ENCODE peak calls at places on chromosomes 4 and X, in five cellular contexts. L is RWPE2, V is brain microvascular endothelial cell, E is D721Med, H is IMR-90. I is an unnamed sample.

GRCh38 chr4:122099896-122100295 is 52.2 kb upstream of the BLTP1 start:
- DNase-seq in V (no peak), H (peak; percentile 89), L (no peak), E (no peak), I (no peak)

GRCh38 chr4:152357206-152357605 is 178.7 kb downstream of the FBXW7 start:
- DNase-seq in H (peak; percentile 45), L (no peak), E (no peak), V (peak; percentile 61), I (no peak)

GRCh38 chrX:100924370-100924769 is 4.3 kb downstream of the XKRX start:
- DNase-seq in E (no peak), H (no peak), L (no peak), V (no peak), I (no peak)

GRCh38 chr4:85399270-85399669 is 75.7 kb upstream of the ARHGAP24 start:
- DNase-seq in E (no peak), L (no peak), V (no peak), H (no peak), I (no peak)

GRCh38 chrX:101241531-101241930 is 21.9 kb downstream of the DRP2 start:
- DNase-seq in E (no peak), V (no peak), H (no peak), L (no peak), I (no peak)

GRCh38 chr4:101418055-101418454 is 70.7 kb upstream of the PPP3CA start:
- DNase-seq in L (no peak), V (no peak), E (no peak), H (no peak), I (no peak)

GRCh38 chr4:114116861-114117260 is 137.4 kb upstream of the ARSJ start:
- DNase-seq in L (no peak), V (no peak), E (no peak), H (no peak), I (no peak)

GRCh38 chrX:97039363-97040029 is 155.8 kb downstream of the RPA4 start:
- DNase-seq in L (no peak), H (peak; percentile 26), E (no peak), V (peak; percentile 47), I (no peak)

GRCh38 chr4:80072607-80073361 is at the start of gene ANTXR2:
- DNase-seq in H (peak; percentile 98), V (peak; percentile 98), L (peak; percentile 86), E (peak; percentile 20), I (no peak)

GRCh38 chr4:169630069-169630468 is 9.7 kb downstream of the CLCN3 start:
- DNase-seq in E (no peak), L (no peak), H (no peak), V (no peak), I (no peak)

GRCh38 chrX:344371-344901 is 25.8 kb upstream of the GTPBP6 start:
- DNase-seq in H (no peak), E (no peak), V (no peak), L (no peak), I (no peak)

GRCh38 chr4:179007758-179008157 is 1565.5 kb upstream of the AGA start:
- DNase-seq in L (no peak), H (no peak), V (no peak), E (no peak), I (no peak)

GRCh38 chr4:98528882-98529281 is 129.5 kb downstream of the TSPAN5 start:
- DNase-seq in H (no peak), E (no peak), L (no peak), V (no peak), I (no peak)

GRCh38 chrX:122187065-122187464 is 997.0 kb upstream of the GRIA3 start:
- DNase-seq in V (no peak), E (no peak), L (no peak), H (no peak), I (no peak)

GRCh38 chrX:122184791-122185190 is 999.3 kb upstream of the GRIA3 start:
- DNase-seq in E (no peak), V (no peak), H (no peak), L (no peak), I (no peak)

DNA sequence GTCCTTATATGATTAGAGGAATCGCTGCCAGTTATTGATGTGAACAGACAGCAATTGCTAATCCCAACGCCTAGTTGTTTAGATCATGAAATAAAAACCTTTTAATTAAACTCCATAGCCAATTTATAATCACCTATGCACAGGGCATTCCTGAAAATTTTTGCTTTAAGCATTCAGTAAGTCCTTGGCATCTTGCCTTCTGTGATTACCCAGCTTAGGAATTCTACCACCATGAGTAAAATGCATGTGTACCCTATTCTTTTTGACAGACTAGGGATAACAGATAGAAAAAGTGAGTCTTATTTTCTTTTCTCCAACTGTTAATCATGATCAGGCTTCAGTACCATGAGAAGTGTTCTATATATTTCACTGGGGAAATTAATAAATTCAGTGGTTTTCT is 995.3 kb upstream of the GRIA3 start:
- DNase-seq in H (no peak), E (no peak), L (no peak), V (no peak), I (no peak)
- TF ChIP-seq CTCF in H (no peak), E (no peak), L (no peak), V (no peak), I (no peak)

GRCh38 chr4:108169639-108170038 is 907 bp upstream of the LEF1 start:
- DNase-seq in E (no peak), L (no peak), H (no peak), V (no peak), I (no peak)

GRCh38 chr4:108166441-108167315 is 2.1 kb downstream of the LEF1 start:
- DNase-seq in H (no peak), V (no peak), L (no peak), E (no peak), I (no peak)

GRCh38 chr4:108166038-108166437 is 2.7 kb downstream of the LEF1 start:
- DNase-seq in H (no peak), L (no peak), V (no peak), E (no peak), I (no peak)

GRCh38 chr4:108168672-108169562 is at the start of gene LEF1:
- DNase-seq in V (peak; percentile 32), H (peak; percentile 11), E (no peak), L (no peak), I (no peak)

GRCh38 chr4:108168213-108168671 is 490 bp downstream of the LEF1 start:
- DNase-seq in E (no peak), V (no peak), L (no peak), H (peak; percentile 8), I (no peak)
- TF ChIP-seq CTCF in E (no peak), V (no peak), L (no peak), H (no peak), I (no peak)

GRCh38 chrX:53223068-53223693 is 1.8 kb downstream of the KDM5C start:
- DNase-seq in H (no peak), V (no peak), L (no peak), E (no peak), I (no peak)
- TF ChIP-seq CTCF in H (no peak), V (no peak), L (no peak), E (no peak), I (peak; percentile 12)

DNA sequence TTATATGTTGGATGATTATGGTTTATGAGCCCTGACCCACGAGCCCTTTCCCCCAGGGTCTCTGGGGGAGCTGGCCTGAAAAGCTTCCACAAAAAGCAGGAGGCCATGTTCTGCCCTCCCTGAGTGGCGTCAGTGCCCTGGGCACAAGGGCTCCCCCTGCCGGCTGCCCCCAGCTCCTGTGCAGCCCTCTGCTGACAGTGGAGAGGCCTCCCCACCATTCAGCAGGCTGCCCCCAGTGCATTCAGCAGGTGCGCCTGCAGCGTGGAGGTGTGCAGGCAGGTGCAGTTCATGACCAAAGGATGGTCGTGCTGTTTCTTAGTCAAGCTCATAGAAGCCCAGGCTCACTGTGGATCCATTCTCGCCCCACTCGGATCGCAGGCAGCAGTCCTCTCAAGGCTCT is 12.5 kb upstream of the S100P start:
- DNase-seq in V (no peak), E (no peak), H (no peak), L (no peak), I (no peak)
- TF ChIP-seq CTCF in V (no peak), E (peak; percentile 31), H (no peak), L (peak; percentile 42), I (peak; percentile 55)

GRCh38 chrX:42976729-42977366 is 198.9 kb upstream of the PPP1R2C start:
- DNase-seq in E (no peak), L (no peak), V (no peak), H (no peak), I (peak; percentile 63)
- TF ChIP-seq CTCF in E (no peak), L (no peak), V (no peak), H (no peak), I (peak; percentile 32)

DNA sequence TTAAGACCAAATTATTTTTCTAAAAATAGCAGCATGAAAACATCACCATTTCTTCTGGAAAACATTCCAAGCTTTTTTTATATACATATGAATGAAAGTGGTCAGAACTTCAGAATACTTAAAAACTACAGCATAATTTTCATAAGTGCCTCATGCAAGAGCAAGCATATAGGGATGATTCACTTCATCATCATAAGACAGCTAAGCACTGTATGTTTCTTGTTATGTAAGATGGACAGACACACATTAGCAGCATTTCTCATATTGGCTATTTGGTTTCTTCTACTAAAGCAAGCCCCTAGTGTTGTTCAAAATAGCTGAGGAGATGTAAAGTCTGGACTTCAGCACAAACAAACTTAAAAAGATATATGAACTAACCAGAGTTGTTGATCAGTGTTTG is 213.1 kb upstream of the NOCT start:
- DNase-seq in L (no peak), H (peak; percentile 7), E (no peak), V (no peak), I (no peak)
- TF ChIP-seq CTCF in L (no peak), H (no peak), E (no peak), V (no peak), I (no peak)